ENCODE peak calls at places on chromosomes 3 and 15, in five cellular contexts. One of them, this sample, is unnamed.

GRCh38 chr15:84804005-84804803 is 13.0 kb upstream of the ALPK3 start:
- DNase-seq in endothelial cell of umbilical vein: no peak
- DNase-seq in fibroblast of lung: no peak
- DNase-seq in MM.1S: no peak
- DNase-seq in neural progenitor cell: no peak
- DNase-seq in this sample: no peak

GRCh38 chr3:188061133-188061532 is 92.8 kb upstream of the LPP start:
- DNase-seq in endothelial cell of umbilical vein: peak; percentile 28
- DNase-seq in fibroblast of lung: peak; percentile 20
- DNase-seq in MM.1S: peak; percentile 28
- DNase-seq in neural progenitor cell: no peak
- DNase-seq in this sample: peak; percentile 42

GRCh38 chr3:10465161-10465560 is 40.2 kb downstream of the ATP2B2 start:
- DNase-seq in endothelial cell of umbilical vein: no peak
- DNase-seq in fibroblast of lung: no peak
- DNase-seq in MM.1S: no peak
- DNase-seq in neural progenitor cell: no peak
- DNase-seq in this sample: no peak

GRCh38 chr3:123871946-123872345 is 12.2 kb downstream of the MYLK start:
- DNase-seq in endothelial cell of umbilical vein: peak; percentile 45
- DNase-seq in fibroblast of lung: no peak
- DNase-seq in MM.1S: no peak
- DNase-seq in neural progenitor cell: peak; percentile 44
- DNase-seq in this sample: no peak

GRCh38 chr15:37682304-37682703 is 252.1 kb upstream of the TMCO5A start:
- DNase-seq in endothelial cell of umbilical vein: peak; percentile 1
- DNase-seq in fibroblast of lung: peak; percentile 27
- DNase-seq in MM.1S: no peak
- DNase-seq in neural progenitor cell: peak; percentile 24
- DNase-seq in this sample: no peak

GRCh38 chr3:151308089-151308488 is 8.5 kb downstream of the GPR87 start:
- DNase-seq in endothelial cell of umbilical vein: no peak
- DNase-seq in fibroblast of lung: no peak
- DNase-seq in MM.1S: no peak
- DNase-seq in neural progenitor cell: no peak
- DNase-seq in this sample: no peak

GRCh38 chr15:73802336-73803105 is 49.4 kb upstream of the INSYN1 start:
- DNase-seq in endothelial cell of umbilical vein: no peak
- DNase-seq in fibroblast of lung: no peak
- DNase-seq in MM.1S: no peak
- DNase-seq in neural progenitor cell: no peak
- DNase-seq in this sample: no peak

GRCh38 chr15:36965561-36966342 is 134.6 kb downstream of the MEIS2 start:
- DNase-seq in endothelial cell of umbilical vein: no peak
- DNase-seq in fibroblast of lung: peak; percentile 21
- DNase-seq in MM.1S: no peak
- DNase-seq in neural progenitor cell: no peak
- DNase-seq in this sample: no peak

GRCh38 chr3:28799084-28799483 is 450.5 kb upstream of the AZI2 start:
- DNase-seq in endothelial cell of umbilical vein: no peak
- DNase-seq in fibroblast of lung: no peak
- DNase-seq in MM.1S: no peak
- DNase-seq in neural progenitor cell: peak; percentile 37
- DNase-seq in this sample: no peak

GRCh38 chr15:57545995-57546394 is 45.7 kb upstream of the MYZAP start:
- DNase-seq in endothelial cell of umbilical vein: no peak
- DNase-seq in fibroblast of lung: no peak
- DNase-seq in MM.1S: no peak
- DNase-seq in neural progenitor cell: no peak
- DNase-seq in this sample: no peak

GRCh38 chr15:31470756-31471155 is 144.1 kb downstream of the KLF13 start:
- DNase-seq in endothelial cell of umbilical vein: no peak
- DNase-seq in fibroblast of lung: no peak
- DNase-seq in MM.1S: no peak
- DNase-seq in neural progenitor cell: no peak
- DNase-seq in this sample: no peak

GRCh38 chr3:160754371-160754854 is 1.6 kb upstream of the PPM1L start:
- DNase-seq in endothelial cell of umbilical vein: peak; percentile 64
- DNase-seq in fibroblast of lung: peak; percentile 55
- DNase-seq in MM.1S: peak; percentile 61
- DNase-seq in neural progenitor cell: peak; percentile 74
- DNase-seq in this sample: peak; percentile 43

GRCh38 chr15:88018865-88019626 is 237.5 kb downstream of the NTRK3 start:
- DNase-seq in endothelial cell of umbilical vein: no peak
- DNase-seq in fibroblast of lung: no peak
- DNase-seq in MM.1S: no peak
- DNase-seq in neural progenitor cell: no peak
- DNase-seq in this sample: no peak

GRCh38 chr3:59482001-59482400 is 432.2 kb upstream of the CFAP20DC start:
- DNase-seq in endothelial cell of umbilical vein: no peak
- DNase-seq in fibroblast of lung: no peak
- DNase-seq in MM.1S: no peak
- DNase-seq in neural progenitor cell: no peak
- DNase-seq in this sample: no peak

GRCh38 chr3:197249542-197249941 is 48.9 kb downstream of the DLG1 start:
- DNase-seq in endothelial cell of umbilical vein: no peak
- DNase-seq in fibroblast of lung: no peak
- DNase-seq in MM.1S: no peak
- DNase-seq in neural progenitor cell: no peak
- DNase-seq in this sample: no peak

GRCh38 chr3:106610362-106610997 is 741.7 kb upstream of the CBLB start:
- DNase-seq in endothelial cell of umbilical vein: peak; percentile 65
- DNase-seq in fibroblast of lung: peak; percentile 34
- DNase-seq in MM.1S: no peak
- DNase-seq in neural progenitor cell: no peak
- DNase-seq in this sample: no peak

GRCh38 chr15:71708052-71708432 is 102.3 kb upstream of the NR2E3 start:
- DNase-seq in endothelial cell of umbilical vein: no peak
- DNase-seq in fibroblast of lung: no peak
- DNase-seq in MM.1S: no peak
- DNase-seq in neural progenitor cell: no peak
- DNase-seq in this sample: no peak

GRCh38 chr3:23877324-23877980 is 39.3 kb downstream of the NKIRAS1 start:
- DNase-seq in endothelial cell of umbilical vein: peak; percentile 21
- DNase-seq in fibroblast of lung: peak; percentile 86
- DNase-seq in MM.1S: no peak
- DNase-seq in neural progenitor cell: no peak
- DNase-seq in this sample: no peak

GRCh38 chr15:44286814-44287555 is 1.5 kb upstream of the GOLM2 start:
- DNase-seq in endothelial cell of umbilical vein: peak; percentile 24
- DNase-seq in fibroblast of lung: peak; percentile 10
- DNase-seq in MM.1S: no peak
- DNase-seq in neural progenitor cell: no peak
- DNase-seq in this sample: no peak

GRCh38 chr3:129503387-129504010 is 24.9 kb upstream of the RHO start:
- DNase-seq in endothelial cell of umbilical vein: no peak
- DNase-seq in fibroblast of lung: no peak
- DNase-seq in MM.1S: no peak
- DNase-seq in neural progenitor cell: no peak
- DNase-seq in this sample: no peak

GRCh38 chr3:69214241-69214640 is 91.8 kb upstream of the LMOD3 start:
- DNase-seq in endothelial cell of umbilical vein: no peak
- DNase-seq in fibroblast of lung: no peak
- DNase-seq in MM.1S: no peak
- DNase-seq in neural progenitor cell: no peak
- DNase-seq in this sample: no peak

GRCh38 chr3:73203633-73204032 is 142.2 kb downstream of the EBLN2 start:
- DNase-seq in endothelial cell of umbilical vein: no peak
- DNase-seq in fibroblast of lung: no peak
- DNase-seq in MM.1S: no peak
- DNase-seq in neural progenitor cell: no peak
- DNase-seq in this sample: no peak

GRCh38 chr3:16884748-16885587 is at the start of gene PLCL2:
- DNase-seq in endothelial cell of umbilical vein: peak; percentile 33
- DNase-seq in fibroblast of lung: peak; percentile 38
- DNase-seq in MM.1S: peak; percentile 65
- DNase-seq in neural progenitor cell: peak; percentile 76
- DNase-seq in this sample: peak; percentile 67

GRCh38 chr3:73622135-73622534 is 2.6 kb downstream of the PDZRN3 start:
- DNase-seq in endothelial cell of umbilical vein: no peak
- DNase-seq in fibroblast of lung: peak; percentile 55
- DNase-seq in MM.1S: no peak
- DNase-seq in neural progenitor cell: peak; percentile 54
- DNase-seq in this sample: no peak

GRCh38 chr3:193614430-193614829 is 21.4 kb downstream of the OPA1 start:
- DNase-seq in endothelial cell of umbilical vein: peak; percentile 54
- DNase-seq in fibroblast of lung: no peak
- DNase-seq in MM.1S: no peak
- DNase-seq in neural progenitor cell: no peak
- DNase-seq in this sample: no peak

GRCh38 chr15:69896606-69897005 is 201.1 kb downstream of the TLE3 start:
- DNase-seq in endothelial cell of umbilical vein: no peak
- DNase-seq in fibroblast of lung: no peak
- DNase-seq in MM.1S: no peak
- DNase-seq in neural progenitor cell: no peak
- DNase-seq in this sample: no peak

GRCh38 chr15:89244512-89244869 is 712 bp downstream of the FANCI start:
- DNase-seq in endothelial cell of umbilical vein: no peak
- DNase-seq in fibroblast of lung: no peak
- DNase-seq in MM.1S: peak; percentile 40
- DNase-seq in neural progenitor cell: no peak
- DNase-seq in this sample: no peak

GRCh38 chr3:146431240-146431639 is 38.1 kb downstream of the PLSCR2 start:
- DNase-seq in endothelial cell of umbilical vein: no peak
- DNase-seq in fibroblast of lung: peak; percentile 61
- DNase-seq in MM.1S: no peak
- DNase-seq in neural progenitor cell: no peak
- DNase-seq in this sample: no peak

GRCh38 chr15:22933641-22934061 is 46.5 kb downstream of the CYFIP1 start:
- DNase-seq in endothelial cell of umbilical vein: peak; percentile 58
- DNase-seq in fibroblast of lung: no peak
- DNase-seq in MM.1S: no peak
- DNase-seq in neural progenitor cell: no peak
- DNase-seq in this sample: no peak

GRCh38 chr3:133987933-133988484 is 41.7 kb downstream of the SLCO2A1 start:
- DNase-seq in endothelial cell of umbilical vein: no peak
- DNase-seq in fibroblast of lung: no peak
- DNase-seq in MM.1S: no peak
- DNase-seq in neural progenitor cell: no peak
- DNase-seq in this sample: no peak

GRCh38 chr3:13500133-13500885 is 20.2 kb downstream of the HDAC11 start:
- DNase-seq in endothelial cell of umbilical vein: no peak
- DNase-seq in fibroblast of lung: no peak
- DNase-seq in MM.1S: no peak
- DNase-seq in neural progenitor cell: peak; percentile 69
- DNase-seq in this sample: no peak

GRCh38 chr3:43923101-43923979 is 232.6 kb downstream of the ABHD5 start:
- DNase-seq in endothelial cell of umbilical vein: no peak
- DNase-seq in fibroblast of lung: no peak
- DNase-seq in MM.1S: no peak
- DNase-seq in neural progenitor cell: no peak
- DNase-seq in this sample: no peak

GRCh38 chr3:59115355-59116136 is 65.7 kb upstream of the CFAP20DC start:
- DNase-seq in endothelial cell of umbilical vein: no peak
- DNase-seq in fibroblast of lung: peak; percentile 69
- DNase-seq in MM.1S: no peak
- DNase-seq in neural progenitor cell: no peak
- DNase-seq in this sample: no peak

GRCh38 chr15:40340740-40341400 is at the start of gene CCDC9B:
- DNase-seq in endothelial cell of umbilical vein: peak; percentile 85
- DNase-seq in fibroblast of lung: peak; percentile 91
- DNase-seq in MM.1S: no peak
- DNase-seq in neural progenitor cell: peak; percentile 55
- DNase-seq in this sample: no peak

GRCh38 chr3:154430014-154430413 is at the start of gene GPR149:
- DNase-seq in endothelial cell of umbilical vein: peak; percentile 1
- DNase-seq in fibroblast of lung: no peak
- DNase-seq in MM.1S: no peak
- DNase-seq in neural progenitor cell: peak; percentile 70
- DNase-seq in this sample: no peak

GRCh38 chr3:154427685-154428291 is 2.2 kb downstream of the GPR149 start:
- DNase-seq in endothelial cell of umbilical vein: no peak
- DNase-seq in fibroblast of lung: no peak
- DNase-seq in MM.1S: no peak
- DNase-seq in neural progenitor cell: peak; percentile 90
- DNase-seq in this sample: no peak

GRCh38 chr3:154422694-154423093 is 7.3 kb downstream of the GPR149 start:
- DNase-seq in endothelial cell of umbilical vein: no peak
- DNase-seq in fibroblast of lung: no peak
- DNase-seq in MM.1S: no peak
- DNase-seq in neural progenitor cell: no peak
- DNase-seq in this sample: no peak

GRCh38 chr3:154431043-154431442 is 1.1 kb upstream of the GPR149 start:
- DNase-seq in endothelial cell of umbilical vein: no peak
- DNase-seq in fibroblast of lung: no peak
- DNase-seq in MM.1S: no peak
- DNase-seq in neural progenitor cell: no peak
- DNase-seq in this sample: no peak

GRCh38 chr3:154428369-154429206 is 1.4 kb downstream of the GPR149 start:
- DNase-seq in endothelial cell of umbilical vein: no peak
- DNase-seq in fibroblast of lung: no peak
- DNase-seq in MM.1S: no peak
- DNase-seq in neural progenitor cell: peak; percentile 69
- DNase-seq in this sample: no peak
- TF ChIP-seq EZH2 in endothelial cell of umbilical vein: peak; percentile 38
- TF ChIP-seq EZH2 in fibroblast of lung: no peak
- TF ChIP-seq EZH2 in MM.1S: no peak
- TF ChIP-seq EZH2 in neural progenitor cell: no peak
- TF ChIP-seq EZH2 in this sample: no peak

GRCh38 chr3:168036654-168037419 is 58.9 kb downstream of the GOLIM4 start:
- DNase-seq in endothelial cell of umbilical vein: no peak
- DNase-seq in fibroblast of lung: no peak
- DNase-seq in MM.1S: no peak
- DNase-seq in neural progenitor cell: no peak
- DNase-seq in this sample: no peak
- H3K36me3 ChIP-seq in endothelial cell of umbilical vein: peaks cover 2% of the 10 kb centered on the region
- H3K36me3 ChIP-seq in fibroblast of lung: no peaks in the 10 kb centered on the region
- H3K36me3 ChIP-seq in MM.1S: no peaks in the 10 kb centered on the region
- H3K36me3 ChIP-seq in neural progenitor cell: no peaks in the 10 kb centered on the region
- H3K36me3 ChIP-seq in this sample: no peaks in the 10 kb centered on the region

DNA sequence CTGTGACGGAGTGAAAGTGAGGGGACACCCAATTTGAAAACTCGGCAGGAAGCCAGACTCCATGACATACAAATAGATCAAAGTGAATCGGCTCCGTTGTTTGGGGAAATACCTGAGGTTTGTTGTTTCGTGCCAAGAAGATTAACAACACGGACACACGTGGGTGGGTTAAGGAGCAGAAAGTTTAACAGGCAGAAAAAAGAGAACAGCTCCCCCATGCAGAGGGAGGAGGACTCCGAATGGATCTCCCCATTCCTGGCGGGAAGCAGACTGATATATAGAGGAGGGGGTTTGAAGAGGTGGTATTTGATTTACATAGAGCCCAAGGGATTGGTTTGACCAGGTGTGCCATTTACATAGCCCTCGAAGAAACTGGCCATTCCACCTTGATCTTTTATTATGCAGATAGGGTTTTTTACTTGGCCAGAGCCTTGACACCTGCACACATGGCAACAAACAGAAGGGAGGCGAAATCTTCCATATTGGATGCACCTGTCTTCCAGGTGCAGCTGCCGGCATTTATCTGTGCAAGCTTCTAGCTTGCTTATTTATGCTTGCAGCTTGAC is 4.8 kb upstream of the SACM1L start:
- DNase-seq in endothelial cell of umbilical vein: no peak
- DNase-seq in fibroblast of lung: no peak
- DNase-seq in MM.1S: no peak
- DNase-seq in neural progenitor cell: no peak
- DNase-seq in this sample: no peak
- H3K27ac ChIP-seq in endothelial cell of umbilical vein: no peak overlapping the region
- H3K27ac ChIP-seq in fibroblast of lung: no peak overlapping the region
- H3K27ac ChIP-seq in MM.1S: no peak overlapping the region
- H3K27ac ChIP-seq in neural progenitor cell: no peak overlapping the region
- H3K27ac ChIP-seq in this sample: no peak overlapping the region

GRCh38 chr3:171460226-171461086 is at the start of gene TNIK:
- DNase-seq in endothelial cell of umbilical vein: peak; percentile 91
- DNase-seq in fibroblast of lung: peak; percentile 88
- DNase-seq in MM.1S: peak; percentile 93
- DNase-seq in neural progenitor cell: peak; percentile 83
- DNase-seq in this sample: peak; percentile 10
- TF ChIP-seq EZH2 in endothelial cell of umbilical vein: no peak
- TF ChIP-seq EZH2 in fibroblast of lung: no peak
- TF ChIP-seq EZH2 in MM.1S: no peak
- TF ChIP-seq EZH2 in neural progenitor cell: no peak
- TF ChIP-seq EZH2 in this sample: no peak